ENCODE peak calls at places on chromosomes 16 and 17, in ten cellular contexts. G, I, B, A, N, Z, Q, L, R and F are unnamed samples. For H3K27me3, the result is how much of the 10 kb centered on the place peaks cover.

GRCh38 chr16:71767060-71767900 is 41.4 kb downstream of the AP1G1 start:
- DNase-seq in Q (no peak), R (no peak), Z (no peak), N (no peak), I (no peak), G (no peak), A (no peak), L (no peak), B (no peak), F (no peak)

GRCh38 chr17:27746881-27747280 is 53.4 kb downstream of the NOS2 start:
- DNase-seq in N (peak), Z (no peak), B (no peak), I (no peak), Q (no peak), A (no peak), G (no peak), L (no peak), R (peak), F (no peak)

GRCh38 chr16:65731840-65732239 is 610.0 kb upstream of the CDH11 start:
- DNase-seq in R (no peak), B (no peak), I (no peak), L (no peak), Q (no peak), G (no peak), Z (no peak), N (no peak), A (no peak), F (no peak)

GRCh38 chr16:72827907-72828306 is 220.0 kb downstream of the ZFHX3 start:
- DNase-seq in R (no peak), Z (no peak), N (no peak), I (no peak), Q (no peak), G (no peak), L (no peak), A (no peak), B (no peak), F (no peak)

GRCh38 chr17:82649501-82650261 is 1.4 kb upstream of the WDR45B start:
- DNase-seq in A (no peak), Z (peak), I (no peak), Q (no peak), N (no peak), B (no peak), R (peak), L (no peak), G (no peak), F (no peak)

GRCh38 chr16:83895243-83895642 is 3.7 kb upstream of the MLYCD start:
- DNase-seq in R (no peak), N (no peak), B (no peak), Z (no peak), Q (no peak), A (no peak), I (no peak), G (no peak), L (no peak), F (no peak)

GRCh38 chr16:81649561-81649960 is 129.5 kb upstream of the PLCG2 start:
- DNase-seq in N (no peak), G (no peak), B (no peak), I (no peak), Q (no peak), R (no peak), A (no peak), Z (no peak), L (no peak), F (no peak)

GRCh38 chr17:77888242-77889134 is 70.0 kb upstream of the TNRC6C start:
- DNase-seq in I (no peak), G (no peak), R (no peak), B (no peak), L (no peak), Z (no peak), A (no peak), Q (no peak), N (no peak), F (no peak)

GRCh38 chr17:34246436-34246835 is 8.6 kb upstream of the CCL2 start:
- DNase-seq in I (no peak), B (no peak), Q (no peak), G (no peak), L (no peak), Z (no peak), R (no peak), A (no peak), N (no peak), F (no peak)

GRCh38 chr16:59964232-59964924 is 1230.3 kb upstream of the GOT2 start:
- DNase-seq in N (no peak), Q (no peak), R (no peak), Z (no peak), L (no peak), B (no peak), I (no peak), A (no peak), G (no peak), F (no peak)

GRCh38 chr17:4998027-4998665 is 396 bp downstream of the KIF1C start:
- DNase-seq in A (peak), G (no peak), Z (peak), Q (peak), N (no peak), I (no peak), R (peak), B (no peak), L (peak), F (no peak)

GRCh38 chr17:52158450-52159042 is at the start of gene CA10:
- DNase-seq in L (peak), Q (no peak), R (peak), I (peak), A (no peak), G (no peak), N (no peak), Z (no peak), B (no peak), F (no peak)

GRCh38 chr16:53457670-53458069 is 23.4 kb downstream of the RBL2 start:
- DNase-seq in I (no peak), R (no peak), A (no peak), N (peak), G (no peak), Q (no peak), L (no peak), B (peak), Z (no peak), F (peak)

GRCh38 chr17:82367724-82368524 is 3.6 kb upstream of the UTS2R start:
- DNase-seq in G (no peak), L (peak), B (no peak), N (no peak), A (no peak), I (peak), Q (no peak), R (peak), Z (no peak), F (no peak)

GRCh38 chr16:13414154-13414553 is 505.8 kb upstream of the ERCC4 start:
- DNase-seq in N (no peak), I (no peak), L (no peak), Z (no peak), Q (no peak), A (no peak), R (no peak), B (no peak), G (no peak), F (no peak)

GRCh38 chr17:43591750-43592562 is 45.8 kb upstream of the ETV4 start:
- DNase-seq in I (peak), N (no peak), R (no peak), A (peak), G (peak), L (no peak), B (no peak), Z (peak), Q (peak), F (no peak)

GRCh38 chr16:17817943-17818342 is 347.2 kb upstream of the XYLT1 start:
- DNase-seq in A (no peak), B (no peak), Q (no peak), I (no peak), R (no peak), L (no peak), N (no peak), Z (no peak), G (no peak), F (no peak)

GRCh38 chr16:58503863-58504688 is 4.1 kb downstream of the NDRG4 start:
- DNase-seq in N (no peak), G (peak), B (no peak), L (no peak), R (peak), Q (no peak), I (no peak), Z (no peak), A (no peak), F (no peak)

GRCh38 chr16:81863630-81864352 is 84.7 kb downstream of the PLCG2 start:
- DNase-seq in A (no peak), I (no peak), L (peak), G (no peak), Q (no peak), B (no peak), R (peak), Z (no peak), N (no peak), F (no peak)

GRCh38 chr17:6789146-6789545 is 13.1 kb downstream of the FBXO39 start:
- DNase-seq in B (no peak), G (no peak), N (no peak), I (no peak), Z (no peak), L (no peak), A (no peak), Q (no peak), R (no peak), F (no peak)

GRCh38 chr17:67813803-67814180 is 11.5 kb upstream of the BPTF start:
- DNase-seq in I (no peak), L (no peak), G (no peak), Q (no peak), N (no peak), B (no peak), A (no peak), R (no peak), Z (no peak), F (no peak)

GRCh38 chr16:56647641-56648431 is 3.9 kb upstream of the MT1B start:
- DNase-seq in B (no peak), L (no peak), Q (no peak), R (peak), G (peak), Z (no peak), N (no peak), I (no peak), A (no peak), F (no peak)
- H3K27me3 ChIP-seq in B (under half), L (half or more), Q (under half), R (half or more), G (under half), Z (under half), N (under half), I (under half), A (half or more), F (under half)

GRCh38 chr17:48313096-48313495 is 116.9 kb downstream of the SKAP1 start:
- DNase-seq in A (no peak), I (no peak), Z (no peak), G (no peak), L (no peak), Q (no peak), R (no peak), N (no peak), B (no peak), F (no peak)
- H3K27me3 ChIP-seq in A (half or more), I (half or more), Z (under half), G (half or more), L (half or more), Q (under half), R (under half), N (under half), B (under half), F (under half)

GRCh38 chr16:23866628-23867027 is 30.8 kb downstream of the PRKCB start:
- DNase-seq in N (no peak), Q (no peak), B (no peak), L (no peak), G (no peak), R (no peak), A (no peak), Z (no peak), I (no peak), F (no peak)
- H3K27me3 ChIP-seq in N (under half), Q (under half), B (under half), L (under half), G (under half), R (under half), A (under half), Z (under half), I (under half), F (under half)

GRCh38 chr16:86568677-86569623 is 2.3 kb downstream of the FOXC2 start:
- DNase-seq in A (no peak), B (no peak), Z (no peak), R (no peak), I (no peak), N (no peak), Q (no peak), G (no peak), L (no peak), F (no peak)
- H3K27me3 ChIP-seq in A (half or more), B (under half), Z (half or more), R (half or more), I (half or more), N (under half), Q (under half), G (half or more), L (half or more), F (under half)

DNA sequence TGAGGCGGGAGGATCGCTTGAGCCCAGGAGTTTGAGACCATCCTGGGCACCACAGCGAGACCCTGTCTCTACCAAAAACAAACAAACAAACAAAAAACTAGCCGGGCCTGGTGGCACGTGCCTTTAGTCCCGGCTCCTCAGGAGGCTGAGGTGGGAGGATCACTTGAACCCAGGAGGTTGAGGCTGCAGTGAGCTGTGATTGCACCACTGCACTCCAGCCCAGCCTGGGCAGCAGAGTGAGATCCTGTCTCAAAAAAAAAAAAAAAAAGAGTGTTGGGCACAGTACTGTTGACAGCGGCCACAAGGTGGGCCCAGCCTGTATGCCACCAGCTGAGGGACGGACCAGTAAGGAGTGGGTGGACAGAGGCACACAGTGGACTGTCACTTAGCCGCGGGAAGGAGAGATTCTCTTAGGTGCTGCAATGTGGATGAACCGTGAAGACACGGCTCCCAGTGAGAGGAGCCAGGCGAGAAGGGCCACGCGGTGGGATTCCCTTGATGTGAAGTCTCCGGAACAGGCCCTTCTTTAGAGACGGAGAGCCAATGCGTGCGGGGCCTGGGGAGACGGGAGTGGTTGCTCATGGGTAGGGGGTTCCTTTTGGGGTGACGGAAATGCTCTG is 31.1 kb downstream of the GSE1 start:
- DNase-seq in B (no peak), R (no peak), L (no peak), N (no peak), A (no peak), G (no peak), Z (no peak), Q (no peak), I (no peak), F (no peak)
- H3K27me3 ChIP-seq in B (under half), R (under half), L (under half), N (under half), A (under half), G (under half), Z (under half), Q (under half), I (under half), F (under half)

DNA sequence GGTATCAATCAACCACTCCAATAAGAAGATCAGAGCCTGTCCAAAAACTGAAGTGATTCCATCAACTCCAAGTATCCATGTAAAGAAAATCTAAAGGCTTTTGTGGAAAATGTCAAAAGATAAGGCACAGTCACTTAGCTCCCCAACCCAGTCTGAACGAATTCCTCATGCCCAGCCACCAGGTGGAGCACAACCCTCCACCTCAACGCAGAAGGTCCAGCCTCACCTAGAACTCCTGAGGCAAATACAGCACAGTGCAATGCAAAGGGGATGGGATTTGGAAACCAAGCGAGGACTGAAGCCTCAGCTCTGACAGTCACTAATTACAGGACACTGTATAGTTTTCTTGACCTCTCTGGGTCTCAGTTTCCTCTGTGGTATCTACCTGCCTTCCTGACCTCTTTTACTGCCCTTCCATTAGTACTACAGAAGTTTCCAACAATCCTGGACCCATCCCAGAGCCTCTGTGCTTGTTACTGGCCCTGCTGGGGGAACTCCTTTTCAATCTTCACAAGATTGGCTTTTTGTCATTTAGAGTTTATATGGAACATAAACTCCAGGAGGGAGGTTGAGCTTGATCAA is 2.0 kb downstream of the NCBP3 start:
- DNase-seq in Z (no peak), L (peak), R (peak), G (peak), Q (no peak), B (peak), N (peak), I (peak), A (peak), F (no peak)
- H3K27me3 ChIP-seq in Z (under half), L (under half), R (under half), G (under half), Q (under half), B (under half), N (under half), I (under half), A (under half), F (under half)

GRCh38 chr16:77696149-77696548 is 26.2 kb upstream of the NUDT7 start:
- DNase-seq in Z (no peak), Q (no peak), R (no peak), G (no peak), B (no peak), N (no peak), A (no peak), I (no peak), L (peak), F (no peak)
- H3K27me3 ChIP-seq in Z (under half), Q (under half), R (under half), G (under half), B (under half), N (under half), A (under half), I (under half), L (under half), F (under half)

GRCh38 chr16:89003831-89004208 is 26.8 kb upstream of the CBFA2T3 start:
- DNase-seq in L (no peak), Q (no peak), A (no peak), N (no peak), R (no peak), G (no peak), I (no peak), B (no peak), Z (no peak), F (no peak)
- H3K27me3 ChIP-seq in L (under half), Q (under half), A (half or more), N (under half), R (under half), G (half or more), I (under half), B (under half), Z (under half), F (under half)

DNA sequence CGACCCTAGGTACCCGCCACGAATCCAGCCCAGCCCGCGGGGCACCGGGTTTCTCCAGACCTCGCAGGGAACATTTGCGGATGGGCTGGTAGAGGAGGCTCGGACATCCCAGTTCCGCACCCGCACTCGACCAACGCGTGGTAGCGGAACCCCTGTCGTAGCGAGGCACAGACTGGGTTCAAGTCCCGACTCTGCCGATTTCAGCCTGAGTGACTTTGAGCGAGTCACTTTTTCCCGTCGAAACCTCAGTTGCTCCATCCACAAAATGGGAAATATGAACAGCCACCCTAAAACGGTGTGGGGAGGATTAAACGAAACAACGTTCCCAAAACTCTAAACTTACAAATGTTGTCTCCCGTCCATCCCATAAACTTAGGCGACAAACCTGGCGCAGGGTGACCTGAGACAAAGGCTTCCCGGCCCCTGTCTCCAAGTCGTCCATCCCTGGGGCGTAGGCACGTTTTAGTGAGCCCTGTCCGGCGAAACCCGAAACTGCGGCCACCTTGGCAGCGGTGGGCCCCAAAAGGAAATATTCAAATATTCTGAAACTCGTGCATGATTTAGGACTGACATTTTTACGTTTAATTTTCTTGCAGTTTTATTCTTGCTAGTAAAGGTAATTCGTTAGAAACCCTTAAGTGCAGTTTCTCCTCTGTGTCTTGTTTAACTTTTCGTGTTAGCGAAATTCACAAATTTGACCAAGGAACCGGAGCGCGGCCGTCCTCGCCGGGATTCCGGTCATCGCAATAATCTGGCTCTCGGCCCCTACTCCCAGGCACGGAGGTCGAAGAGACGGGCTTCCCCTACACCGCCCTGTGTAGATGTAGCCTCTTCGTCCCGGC is 2.0 kb upstream of the MLLT6 start:
- DNase-seq in R (peak), B (no peak), N (no peak), Q (peak), L (no peak), I (no peak), Z (no peak), G (no peak), A (peak), F (peak)
- H3K27me3 ChIP-seq in R (half or more), B (under half), N (under half), Q (under half), L (under half), I (under half), Z (under half), G (under half), A (under half), F (under half)